ENCODE peak calls at places on chromosomes 12 and 14, in nine cellular contexts. H is IMR-90, L is heart left ventricle, Z is HCT116, Q is body of pancreas, K is uterus, Y is tibial nerve, O is K562, B is endothelial cell of umbilical vein. P is an unnamed sample.

GRCh38 chr12:630656-631632 is 32.3 kb downstream of the NINJ2 start:
- DNase-seq in O (no peak), K (peak), H (no peak), Y (no peak), Z (no peak), Q (no peak), B (peak), L (peak), P (peak)

GRCh38 chr12:92735131-92735721 is 32.4 kb downstream of the PLEKHG7 start:
- DNase-seq in B (peak), Z (no peak), L (no peak), K (no peak), O (no peak), Q (no peak), H (peak), Y (no peak), P (no peak)

GRCh38 chr12:54040148-54040494 is 7.3 kb downstream of the HOXC5 start:
- DNase-seq in Q (no peak), K (no peak), B (no peak), Y (peak), Z (no peak), O (peak), L (no peak), H (no peak), P (no peak)

GRCh38 chr12:64611430-64612286 is 1.4 kb downstream of the RASSF3 start:
- DNase-seq in Y (peak), H (peak), B (peak), Q (peak), L (peak), O (peak), K (peak), Z (no peak), P (peak)

GRCh38 chr12:125124320-125124966 is 59.2 kb downstream of the AACS start:
- DNase-seq in K (no peak), L (no peak), Z (no peak), Q (no peak), B (no peak), H (no peak), Y (no peak), O (no peak), P (peak)

GRCh38 chr14:71206766-71207371 is 299.6 kb downstream of the PCNX1 start:
- DNase-seq in Y (no peak), K (peak), B (peak), L (no peak), Z (no peak), H (peak), O (no peak), Q (peak), P (no peak)

GRCh38 chr14:84523746-84524145 is 1006.2 kb upstream of the FLRT2 start:
- DNase-seq in K (no peak), H (no peak), B (no peak), Q (no peak), L (no peak), O (no peak), Y (no peak), Z (no peak), P (no peak)

GRCh38 chr14:56274556-56274955 is 156.3 kb downstream of the PELI2 start:
- DNase-seq in H (no peak), Q (no peak), Z (no peak), K (no peak), Y (no peak), O (no peak), B (no peak), L (no peak), P (no peak)

GRCh38 chr14:51901475-51902024 is 41.1 kb downstream of the GNG2 start:
- DNase-seq in O (no peak), L (no peak), Y (no peak), Z (no peak), B (no peak), K (no peak), H (no peak), Q (no peak), P (no peak)

GRCh38 chr12:49364989-49365388 is 2.3 kb upstream of the SPATS2 start:
- DNase-seq in L (no peak), H (peak), Z (no peak), Y (peak), Q (no peak), B (peak), K (no peak), O (no peak), P (no peak)

GRCh38 chr12:48934312-48934706 is 9.0 kb upstream of the FKBP11 start:
- DNase-seq in O (peak), H (no peak), L (no peak), Y (no peak), K (no peak), Z (no peak), Q (no peak), B (no peak), P (no peak)

GRCh38 chr12:64403708-64404469 is at the start of gene XPOT:
- DNase-seq in B (peak), O (peak), K (peak), Z (peak), Y (peak), L (peak), Q (peak), H (peak), P (peak)

GRCh38 chr12:12736759-12737676 is 19.9 kb downstream of the CDKN1B start:
- DNase-seq in K (no peak), Y (no peak), B (peak), Z (no peak), O (no peak), L (no peak), Q (peak), H (peak), P (peak)

GRCh38 chr14:96117997-96118790 is 79.0 kb downstream of the C14orf132 start:
- DNase-seq in L (no peak), B (no peak), Q (no peak), O (no peak), Y (no peak), K (no peak), Z (no peak), H (no peak), P (no peak)

GRCh38 chr12:111685322-111685810 is 390 bp downstream of the BRAP start:
- DNase-seq in H (no peak), O (peak), L (no peak), B (no peak), Q (no peak), Y (no peak), Z (no peak), K (no peak), P (peak)

GRCh38 chr12:111687952-111688351 is 2.1 kb downstream of the ACAD10 start:
- DNase-seq in L (no peak), Z (no peak), K (no peak), Y (no peak), O (no peak), Q (no peak), B (no peak), H (no peak), P (no peak)

GRCh38 chr12:111687255-111687654 is 1.4 kb downstream of the ACAD10 start:
- DNase-seq in K (no peak), H (no peak), Q (no peak), Y (no peak), O (peak), L (no peak), Z (no peak), B (peak), P (no peak)

GRCh38 chr12:111686574-111687105 is 787 bp downstream of the ACAD10 start:
- DNase-seq in Z (no peak), Y (no peak), Q (no peak), H (peak), L (no peak), O (peak), B (peak), K (no peak), P (no peak)

DNA sequence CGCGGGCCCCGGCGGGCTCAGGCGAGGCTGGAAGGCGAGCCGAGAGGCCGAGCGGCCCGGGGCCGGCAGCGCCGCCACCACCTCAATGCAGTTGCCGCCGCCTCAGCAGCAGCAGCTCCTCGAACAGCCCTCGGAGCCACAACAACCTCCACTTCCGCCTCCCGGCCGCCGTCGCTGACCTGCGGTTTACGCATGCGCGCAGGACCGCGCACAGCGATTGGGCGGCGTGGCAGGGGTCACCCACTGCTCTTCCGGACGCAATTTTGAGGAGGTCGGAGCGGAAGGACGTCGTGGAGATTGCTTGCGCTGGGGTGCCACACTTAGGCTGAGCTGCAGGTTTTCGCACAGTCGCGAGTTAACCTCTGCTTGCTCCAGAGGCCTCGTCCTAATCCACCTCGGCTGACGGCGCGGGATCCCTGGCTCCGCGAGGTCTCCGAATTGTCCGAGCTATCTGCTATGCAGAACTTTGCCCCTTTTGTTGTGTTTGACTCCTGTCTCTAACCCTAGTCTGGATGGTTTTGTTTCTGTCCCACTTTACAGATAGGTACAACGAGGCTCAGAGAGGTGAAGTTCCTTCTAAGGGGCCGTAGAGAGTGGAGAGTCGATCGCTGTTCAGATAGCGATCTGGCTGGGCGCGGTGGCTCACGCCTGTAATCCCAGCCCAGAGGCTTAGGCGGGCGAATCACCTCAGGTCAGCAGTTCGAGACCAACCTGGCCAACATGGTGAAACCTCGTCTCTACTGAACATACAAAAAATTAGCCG is at the start of the genes ACAD10 and BRAP:
- DNase-seq in L (peak), Q (peak), H (peak), K (peak), O (peak), Y (peak), Z (peak), B (peak), P (peak)
- TF ChIP-seq POLR2A in L (peak), Q (peak), H (peak), K (peak), O (peak), Y (peak), Z (peak), B (peak), P (peak)

DNA sequence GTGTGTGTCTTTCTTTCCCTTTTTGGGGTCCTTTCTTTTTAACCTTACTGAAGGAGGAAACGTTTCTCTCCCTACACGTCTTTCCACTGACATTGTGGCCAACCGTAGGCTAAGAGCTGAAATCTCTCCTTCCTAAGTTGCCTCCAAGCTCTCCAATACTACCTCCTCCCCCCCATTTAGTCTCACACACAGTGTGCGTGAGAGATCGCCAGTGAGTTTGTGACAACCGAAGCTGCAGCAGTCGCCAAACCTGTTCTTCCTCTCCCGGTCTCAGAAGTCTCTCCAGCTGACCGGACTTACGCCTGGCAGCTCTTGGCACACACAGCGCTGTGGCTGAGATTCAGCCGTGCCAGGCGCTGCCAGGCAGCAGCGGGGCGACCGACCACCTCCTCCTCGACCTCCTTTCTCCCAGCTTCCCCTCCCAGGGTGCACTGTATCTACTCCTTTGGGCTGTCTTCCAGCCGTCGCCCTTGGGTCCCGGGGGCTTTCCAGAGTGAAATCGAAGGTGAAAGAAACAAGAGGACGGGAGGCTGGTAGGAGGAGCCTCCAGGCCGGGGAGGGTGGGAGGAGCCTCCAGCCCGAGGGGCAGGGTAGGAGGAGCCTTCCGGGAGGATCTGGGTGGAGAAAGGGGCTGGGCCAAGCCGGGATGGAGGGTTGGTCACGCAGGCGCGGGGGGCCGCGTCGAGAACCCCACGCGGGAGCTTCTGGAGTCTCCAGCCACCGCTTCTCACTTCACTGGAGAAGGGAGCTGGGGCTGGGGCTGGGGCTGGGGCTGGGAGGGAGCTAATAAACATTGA is at the start of gene TMTC2:
- DNase-seq in Z (peak), B (peak), K (peak), Q (peak), L (peak), O (peak), Y (peak), H (peak), P (peak)
- TF ChIP-seq POLR2A in Z (peak), B (no peak), K (peak), Q (peak), L (no peak), O (no peak), Y (peak), H (no peak), P (peak)

GRCh38 chr12:82361461-82361915 is 3.2 kb downstream of the METTL25 start:
- DNase-seq in B (no peak), Y (no peak), Q (no peak), Z (no peak), K (no peak), O (no peak), L (peak), H (no peak), P (no peak)

GRCh38 chr12:82357845-82358199 is 365 bp downstream of the CCDC59 start:
- DNase-seq in O (peak), Y (no peak), Q (no peak), L (no peak), B (no peak), Z (no peak), H (no peak), K (no peak), P (no peak)

GRCh38 chr12:82359115-82359478 is 768 bp downstream of the METTL25 start:
- DNase-seq in B (no peak), L (peak), Q (no peak), H (no peak), Z (no peak), Y (no peak), O (peak), K (no peak), P (no peak)

GRCh38 chr12:82357340-82357739 is 847 bp downstream of the CCDC59 start:
- DNase-seq in H (no peak), O (no peak), Z (no peak), L (no peak), Q (no peak), B (no peak), K (no peak), Y (no peak), P (no peak)

GRCh38 chr12:82358200-82359114 is at the start of the genes CCDC59 and METTL25:
- DNase-seq in Z (peak), Y (peak), B (peak), Q (peak), L (peak), O (peak), H (peak), K (peak), P (peak)
- TF ChIP-seq POLR2A in Z (peak), Y (peak), B (no peak), Q (peak), L (no peak), O (peak), H (peak), K (peak), P (peak)

GRCh38 chr14:105468621-105469241 is 5.9 kb upstream of the CRIP2 start:
- DNase-seq in Z (no peak), Y (no peak), H (no peak), L (no peak), Q (no peak), B (no peak), O (no peak), K (no peak), P (no peak)
- TF ChIP-seq POLR2A in Z (no peak), Y (no peak), H (no peak), L (no peak), Q (no peak), B (no peak), O (no peak), K (no peak), P (no peak)

P was measured in transverse colon.